ENCODE peak calls at places on chromosomes 6 and 20, in four cellular contexts. One of them, this sample, is unnamed.

GRCh38 chr6:64220776-64221175 is 585.2 kb downstream of the PHF3 start:
- DNase-seq in ovary: no peak
- DNase-seq in dorsolateral prefrontal cortex: no peak
- DNase-seq in AG10803: no peak
- DNase-seq in this sample: no peak

GRCh38 chr6:24357336-24358218 is at the start of gene DCDC2:
- DNase-seq in ovary: peak
- DNase-seq in dorsolateral prefrontal cortex: peak
- DNase-seq in AG10803: no peak
- DNase-seq in this sample: peak

GRCh38 chr6:83167726-83168278 is 25.3 kb downstream of the PGM3 start:
- DNase-seq in ovary: no peak
- DNase-seq in dorsolateral prefrontal cortex: no peak
- DNase-seq in AG10803: no peak
- DNase-seq in this sample: no peak

GRCh38 chr6:154754152-154754551 is 20.9 kb downstream of the SCAF8 start:
- DNase-seq in ovary: no peak
- DNase-seq in dorsolateral prefrontal cortex: no peak
- DNase-seq in AG10803: peak
- DNase-seq in this sample: no peak

GRCh38 chr6:90025418-90026089 is 131.3 kb downstream of the GJA10 start:
- DNase-seq in ovary: no peak
- DNase-seq in dorsolateral prefrontal cortex: no peak
- DNase-seq in AG10803: peak
- DNase-seq in this sample: no peak

GRCh38 chr20:46298374-46298773 is 9.9 kb downstream of the CDH22 start:
- DNase-seq in ovary: no peak
- DNase-seq in dorsolateral prefrontal cortex: no peak
- DNase-seq in AG10803: no peak
- DNase-seq in this sample: no peak

GRCh38 chr20:9253140-9253539 is 184.3 kb downstream of the PLCB4 start:
- DNase-seq in ovary: no peak
- DNase-seq in dorsolateral prefrontal cortex: no peak
- DNase-seq in AG10803: no peak
- DNase-seq in this sample: no peak

GRCh38 chr20:37915800-37916570 is 13.1 kb downstream of the VSTM2L start:
- DNase-seq in ovary: no peak
- DNase-seq in dorsolateral prefrontal cortex: peak
- DNase-seq in AG10803: no peak
- DNase-seq in this sample: no peak

GRCh38 chr6:135251416-135251815 is 70.3 kb downstream of the MYB start:
- DNase-seq in ovary: no peak
- DNase-seq in dorsolateral prefrontal cortex: no peak
- DNase-seq in AG10803: no peak
- DNase-seq in this sample: no peak

GRCh38 chr6:52407467-52407866 is 12.7 kb upstream of the EFHC1 start:
- DNase-seq in ovary: no peak
- DNase-seq in dorsolateral prefrontal cortex: no peak
- DNase-seq in AG10803: peak
- DNase-seq in this sample: no peak

GRCh38 chr6:38216451-38216850 is 396.9 kb downstream of the ZFAND3 start:
- DNase-seq in ovary: no peak
- DNase-seq in dorsolateral prefrontal cortex: no peak
- DNase-seq in AG10803: no peak
- DNase-seq in this sample: no peak

GRCh38 chr6:167963589-167964057 is 33.8 kb upstream of the KIF25 start:
- DNase-seq in ovary: no peak
- DNase-seq in dorsolateral prefrontal cortex: no peak
- DNase-seq in AG10803: no peak
- DNase-seq in this sample: no peak

GRCh38 chr6:36692220-36692619 is 5.4 kb upstream of the RAB44 start:
- DNase-seq in ovary: peak
- DNase-seq in dorsolateral prefrontal cortex: no peak
- DNase-seq in AG10803: no peak
- DNase-seq in this sample: no peak

GRCh38 chr6:1606533-1607235 is 3.0 kb upstream of the FOXC1 start:
- DNase-seq in ovary: no peak
- DNase-seq in dorsolateral prefrontal cortex: no peak
- DNase-seq in AG10803: no peak
- DNase-seq in this sample: no peak

GRCh38 chr6:83867527-83868161 is 8.2 kb downstream of the CYB5R4 start:
- DNase-seq in ovary: no peak
- DNase-seq in dorsolateral prefrontal cortex: no peak
- DNase-seq in AG10803: peak
- DNase-seq in this sample: no peak

GRCh38 chr20:40562031-40562430 is 127.0 kb downstream of the MAFB start:
- DNase-seq in ovary: no peak
- DNase-seq in dorsolateral prefrontal cortex: peak
- DNase-seq in AG10803: peak
- DNase-seq in this sample: no peak

GRCh38 chr6:149054559-149055194 is 262.8 kb upstream of the TAB2 start:
- DNase-seq in ovary: no peak
- DNase-seq in dorsolateral prefrontal cortex: no peak
- DNase-seq in AG10803: no peak
- DNase-seq in this sample: no peak

DNA sequence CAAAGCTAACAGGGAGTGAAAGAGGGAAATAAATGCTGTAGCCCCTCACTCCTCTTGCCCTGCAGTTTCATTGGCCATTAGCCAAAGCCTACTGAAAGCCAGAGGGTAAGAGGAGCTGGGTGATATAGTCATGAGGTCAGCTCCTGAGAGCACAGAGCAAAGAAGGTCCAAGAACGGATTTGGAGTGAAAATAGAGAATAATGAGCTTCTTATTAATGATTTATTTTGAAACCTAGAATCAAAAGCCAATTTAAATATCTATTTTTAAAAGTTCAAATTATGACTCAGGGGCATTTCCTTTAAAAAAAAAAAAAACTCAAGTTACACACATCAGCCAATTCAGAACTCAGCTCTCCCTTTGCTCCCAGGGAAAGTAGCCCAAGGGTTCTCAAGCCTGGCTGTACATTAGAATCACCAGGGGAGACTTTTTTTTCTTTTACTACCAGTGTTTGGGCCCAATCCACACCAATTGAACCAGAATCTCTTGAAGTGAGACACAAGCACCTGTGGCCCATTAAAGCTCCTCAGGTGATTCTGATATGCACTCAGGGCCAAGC is 79.1 kb downstream of the SNAP25 start:
- DNase-seq in ovary: no peak
- DNase-seq in dorsolateral prefrontal cortex: no peak
- DNase-seq in AG10803: no peak
- DNase-seq in this sample: no peak
- H3K4me3 ChIP-seq in ovary: no peak
- H3K4me3 ChIP-seq in dorsolateral prefrontal cortex: no peak
- H3K4me3 ChIP-seq in AG10803: no peak
- H3K4me3 ChIP-seq in this sample: no peak

GRCh38 chr20:2244993-2245392 is 50.8 kb upstream of the TGM3 start:
- DNase-seq in ovary: no peak
- DNase-seq in dorsolateral prefrontal cortex: no peak
- DNase-seq in AG10803: no peak
- DNase-seq in this sample: no peak
- TF ChIP-seq CTCF in ovary: no peak
- TF ChIP-seq CTCF in dorsolateral prefrontal cortex: no peak
- TF ChIP-seq CTCF in AG10803: no peak
- TF ChIP-seq CTCF in this sample: no peak

DNA sequence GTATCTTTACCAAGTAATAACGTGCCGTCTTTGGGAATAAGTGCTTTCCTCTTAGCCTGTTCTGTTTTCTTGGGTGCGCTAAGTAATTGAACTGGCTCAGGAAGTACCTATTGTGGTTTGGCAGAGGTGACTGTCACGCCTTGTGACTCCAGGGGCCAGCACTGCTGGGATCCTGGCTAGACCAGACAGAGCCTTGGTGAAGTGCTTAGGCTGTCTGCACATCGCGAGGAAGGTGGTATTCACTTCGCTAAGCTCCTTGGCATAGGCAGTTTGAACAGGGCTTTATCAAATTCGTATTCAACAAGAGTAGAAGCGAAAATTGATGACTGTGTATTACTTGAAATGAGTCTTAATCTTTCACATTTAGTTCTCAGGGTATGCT is 17.6 kb downstream of the PRDM1 start:
- DNase-seq in ovary: no peak
- DNase-seq in dorsolateral prefrontal cortex: no peak
- DNase-seq in AG10803: no peak
- DNase-seq in this sample: no peak
- H3K4me3 ChIP-seq in ovary: no peak
- H3K4me3 ChIP-seq in dorsolateral prefrontal cortex: no peak
- H3K4me3 ChIP-seq in AG10803: no peak
- H3K4me3 ChIP-seq in this sample: peak

GRCh38 chr20:58213716-58214115 is 14.7 kb downstream of the ANKRD60 start:
- DNase-seq in ovary: no peak
- DNase-seq in dorsolateral prefrontal cortex: no peak
- DNase-seq in AG10803: no peak
- DNase-seq in this sample: no peak

GRCh38 chr20:58215116-58215515 is 13.3 kb downstream of the ANKRD60 start:
- DNase-seq in ovary: no peak
- DNase-seq in dorsolateral prefrontal cortex: no peak
- DNase-seq in AG10803: no peak
- DNase-seq in this sample: no peak

GRCh38 chr20:58214310-58214709 is 14.1 kb downstream of the ANKRD60 start:
- DNase-seq in ovary: no peak
- DNase-seq in dorsolateral prefrontal cortex: no peak
- DNase-seq in AG10803: no peak
- DNase-seq in this sample: no peak

GRCh38 chr20:58212636-58213035 is 15.8 kb downstream of the ANKRD60 start:
- DNase-seq in ovary: no peak
- DNase-seq in dorsolateral prefrontal cortex: no peak
- DNase-seq in AG10803: no peak
- DNase-seq in this sample: no peak

DNA sequence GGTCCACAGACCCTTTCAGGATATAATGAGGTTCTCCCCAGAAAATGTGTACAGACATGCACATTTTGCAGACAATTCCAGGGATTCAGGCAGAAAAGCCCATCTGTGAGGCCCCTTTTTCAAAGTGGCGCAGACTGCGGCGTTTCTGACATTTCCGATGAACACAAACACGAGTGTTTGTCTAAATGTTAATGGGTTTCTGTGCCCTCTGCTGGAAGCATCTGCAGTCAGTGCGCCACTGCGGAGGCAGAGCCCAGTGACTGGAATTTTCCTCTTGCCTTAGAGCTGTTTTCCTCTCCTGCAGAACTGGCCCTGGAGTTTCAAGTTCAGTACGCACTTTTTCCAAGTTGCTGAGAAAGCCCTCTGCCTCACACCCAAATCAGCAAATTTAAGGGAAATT is 15.3 kb downstream of the ANKRD60 start:
- DNase-seq in ovary: no peak
- DNase-seq in dorsolateral prefrontal cortex: peak
- DNase-seq in AG10803: peak
- DNase-seq in this sample: no peak
- TF ChIP-seq CTCF in ovary: no peak
- TF ChIP-seq CTCF in dorsolateral prefrontal cortex: peak
- TF ChIP-seq CTCF in AG10803: peak
- TF ChIP-seq CTCF in this sample: no peak

GRCh38 chr6:111794716-111795452 is 78.4 kb downstream of the FYN start:
- DNase-seq in ovary: no peak
- DNase-seq in dorsolateral prefrontal cortex: no peak
- DNase-seq in AG10803: no peak
- DNase-seq in this sample: no peak
- H3K4me3 ChIP-seq in ovary: no peak
- H3K4me3 ChIP-seq in dorsolateral prefrontal cortex: no peak
- H3K4me3 ChIP-seq in AG10803: no peak
- H3K4me3 ChIP-seq in this sample: no peak

DNA sequence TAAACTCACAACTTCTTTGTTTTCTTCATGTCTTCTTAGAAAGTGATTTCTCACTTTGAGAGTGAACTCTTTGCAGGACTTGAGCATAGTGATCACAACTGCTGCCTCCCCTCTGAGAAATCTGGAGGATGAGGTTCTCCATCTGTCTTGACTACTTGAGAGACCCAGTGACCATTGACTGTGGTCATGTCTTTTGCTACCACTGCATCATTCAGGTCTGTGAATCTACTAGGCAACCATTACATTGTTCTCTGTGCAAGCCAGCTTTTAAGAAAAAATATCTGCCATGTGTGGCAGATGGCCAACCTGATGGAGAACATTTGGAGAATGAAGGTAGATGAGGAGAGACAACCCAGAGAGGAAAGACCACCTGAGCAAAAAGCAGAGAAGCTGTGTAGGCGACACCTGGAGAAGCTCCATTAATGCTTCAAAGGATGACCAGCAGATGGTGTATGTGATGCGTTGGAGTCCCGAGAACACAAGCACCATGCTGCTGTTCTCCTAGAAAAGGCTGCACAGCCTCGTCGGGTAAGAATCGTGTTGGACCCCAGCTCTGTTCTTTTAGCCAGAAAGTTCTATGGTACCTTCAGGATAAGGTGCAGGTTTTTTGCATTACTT is 25.1 kb upstream of the TRIM26 start:
- DNase-seq in ovary: no peak
- DNase-seq in dorsolateral prefrontal cortex: no peak
- DNase-seq in AG10803: peak
- DNase-seq in this sample: no peak
- TF ChIP-seq CTCF in ovary: no peak
- TF ChIP-seq CTCF in dorsolateral prefrontal cortex: no peak
- TF ChIP-seq CTCF in AG10803: peak
- TF ChIP-seq CTCF in this sample: no peak

DNA sequence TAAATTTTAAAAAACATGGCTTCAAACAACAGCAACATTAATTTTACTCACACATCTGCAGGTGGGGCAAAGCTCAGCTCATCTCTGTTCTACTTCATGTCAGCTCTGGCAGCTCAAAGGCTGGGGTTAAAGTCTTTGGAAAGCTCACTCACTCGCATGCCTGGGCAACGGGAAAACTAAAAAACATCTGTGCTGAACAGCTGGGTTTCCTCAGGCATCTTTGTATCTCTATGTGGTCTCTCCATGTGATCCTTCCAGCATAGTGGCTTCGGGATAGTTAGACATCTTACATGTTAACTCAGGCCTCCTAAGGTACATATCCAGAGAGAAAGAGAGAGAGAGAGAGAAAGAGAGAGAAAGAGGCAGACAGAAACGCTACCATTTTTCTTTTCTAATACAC is 499.6 kb downstream of the RFPL4B start:
- DNase-seq in ovary: no peak
- DNase-seq in dorsolateral prefrontal cortex: no peak
- DNase-seq in AG10803: peak
- DNase-seq in this sample: no peak
- H3K4me3 ChIP-seq in ovary: no peak
- H3K4me3 ChIP-seq in dorsolateral prefrontal cortex: no peak
- H3K4me3 ChIP-seq in AG10803: no peak
- H3K4me3 ChIP-seq in this sample: no peak

GRCh38 chr6:137973201-137973600 is 106.1 kb downstream of the TNFAIP3 start:
- DNase-seq in ovary: no peak
- DNase-seq in dorsolateral prefrontal cortex: no peak
- DNase-seq in AG10803: peak
- DNase-seq in this sample: no peak

GRCh38 chr6:137977814-137978213 is 110.8 kb downstream of the TNFAIP3 start:
- DNase-seq in ovary: no peak
- DNase-seq in dorsolateral prefrontal cortex: no peak
- DNase-seq in AG10803: peak
- DNase-seq in this sample: no peak

GRCh38 chr6:137976430-137976829 is 109.4 kb downstream of the TNFAIP3 start:
- DNase-seq in ovary: no peak
- DNase-seq in dorsolateral prefrontal cortex: no peak
- DNase-seq in AG10803: no peak
- DNase-seq in this sample: no peak

GRCh38 chr6:137977206-137977605 is 110.1 kb downstream of the TNFAIP3 start:
- DNase-seq in ovary: no peak
- DNase-seq in dorsolateral prefrontal cortex: no peak
- DNase-seq in AG10803: no peak
- DNase-seq in this sample: no peak

GRCh38 chr6:137975058-137975940 is 108.2 kb downstream of the TNFAIP3 start:
- DNase-seq in ovary: no peak
- DNase-seq in dorsolateral prefrontal cortex: no peak
- DNase-seq in AG10803: peak
- DNase-seq in this sample: no peak
- TF ChIP-seq CTCF in ovary: no peak
- TF ChIP-seq CTCF in dorsolateral prefrontal cortex: no peak
- TF ChIP-seq CTCF in AG10803: peak
- TF ChIP-seq CTCF in this sample: no peak